ENCODE peak calls at places on chromosomes 13 and 19, in nine cellular contexts. M is iris pigment epithelial cell, E is heart left ventricle, Z is activated T-cell treated with anti-CD3 and anti-CD28 coated beads for 1 hour, D is amniotic stem cell, J is M059J, H is mammary epithelial cell, I is ELR, O is hepatic stellate cell. A is an unnamed sample.

GRCh38 chr13:93398167-93398566 is 171.6 kb downstream of the GPC6 start:
- DNase-seq in E (no peak), M (peak), D (no peak), O (no peak), J (no peak), H (no peak), I (no peak), Z (no peak), A (no peak)

GRCh38 chr13:48920730-48921129 is 55.0 kb upstream of the FNDC3A start:
- DNase-seq in Z (no peak), I (no peak), D (no peak), J (no peak), M (no peak), O (no peak), H (no peak), E (no peak), A (no peak)

GRCh38 chr19:35267818-35268545 is 780 bp upstream of the USF2 start:
- DNase-seq in M (peak), J (peak), O (peak), E (peak), I (peak), Z (peak), D (peak), H (peak), A (no peak)

GRCh38 chr19:55305491-55305890 is 19.6 kb downstream of the TMEM150B start:
- DNase-seq in Z (peak), J (peak), H (peak), O (peak), D (no peak), I (peak), M (no peak), E (no peak), A (no peak)

GRCh38 chr19:39588066-39588465 is 14.3 kb upstream of the LGALS13 start:
- DNase-seq in Z (no peak), D (no peak), H (peak), M (no peak), I (no peak), O (no peak), J (no peak), E (no peak), A (no peak)

GRCh38 chr19:54172764-54173699 is at the start of gene TMC4:
- DNase-seq in E (no peak), D (no peak), M (no peak), O (peak), H (peak), I (peak), J (peak), Z (no peak), A (no peak)

GRCh38 chr13:36858285-36858684 is 39.3 kb downstream of the RFXAP start:
- DNase-seq in O (peak), I (peak), H (peak), Z (no peak), E (no peak), J (peak), M (peak), D (peak), A (no peak)

GRCh38 chr13:97537110-97537509 is 103.1 kb downstream of the RAP2A start:
- DNase-seq in J (no peak), M (no peak), D (no peak), H (no peak), I (no peak), Z (no peak), E (no peak), O (no peak), A (no peak)

GRCh38 chr13:71935166-71935840 is 68.3 kb upstream of the DACH1 start:
- DNase-seq in Z (no peak), D (no peak), M (peak), E (no peak), J (no peak), I (no peak), O (no peak), H (peak), A (no peak)

GRCh38 chr13:112510002-112510780 is 77.8 kb downstream of the TUBGCP3 start:
- DNase-seq in J (peak), D (no peak), E (no peak), M (peak), H (peak), O (peak), Z (no peak), I (peak), A (no peak)